ENCODE peak calls at places on chromosomes 5 and 9, in ten cellular contexts. S is prostate gland, A is endothelial cell of umbilical vein, X is body of pancreas, G is esophagus muscularis mucosa, Q is IMR-90, O is HepG2, D is tibial nerve, R is heart left ventricle, B is K562. J is an unnamed sample.
A peak's percentile ranks its signal among the peaks of the same experiment; 100 is the strongest.

GRCh38 chr5:79297661-79298060 is 61.7 kb downstream of the JMY start:
- DNase-seq in S (no peak), A (no peak), X (no peak), G (no peak), Q (peak; percentile 1), O (no peak), D (no peak), R (no peak), B (no peak), J (no peak)

GRCh38 chr9:115234094-115234493 is 116.1 kb upstream of the TNC start:
- DNase-seq in S (peak; percentile 78), A (no peak), X (no peak), G (no peak), Q (peak; percentile 91), O (no peak), D (no peak), R (no peak), B (no peak), J (no peak)

GRCh38 chr9:109817846-109818472 is 38.0 kb downstream of the PALM2AKAP2 start:
- DNase-seq in S (peak; percentile 82), A (peak; percentile 88), X (peak; percentile 76), G (no peak), Q (peak; percentile 99), O (peak; percentile 83), D (peak; percentile 35), R (peak; percentile 86), B (peak; percentile 65), J (peak; percentile 71)

GRCh38 chr9:23120630-23121029 is 674.0 kb downstream of the DMRTA1 start:
- DNase-seq in S (no peak), A (no peak), X (no peak), G (no peak), Q (no peak), O (no peak), D (no peak), R (no peak), B (no peak), J (no peak)

GRCh38 chr9:137309368-137310189 is 7.5 kb upstream of the NRARP start:
- DNase-seq in S (no peak), A (no peak), X (peak; percentile 22), G (no peak), Q (no peak), O (no peak), D (no peak), R (no peak), B (peak; percentile 13), J (peak; percentile 45)

GRCh38 chr9:93321220-93321610 is 130.3 kb upstream of the FAM120A start:
- DNase-seq in S (no peak), A (no peak), X (no peak), G (no peak), Q (no peak), O (no peak), D (no peak), R (no peak), B (no peak), J (no peak)

GRCh38 chr9:136886610-136887597 is 588 bp downstream of the TRAF2 start:
- DNase-seq in S (no peak), A (peak; percentile 33), X (peak; percentile 36), G (no peak), Q (peak; percentile 16), O (no peak), D (no peak), R (no peak), B (peak; percentile 55), J (peak; percentile 52)

GRCh38 chr9:8867148-8867547 is 1067.6 kb upstream of the DMAC1 start:
- DNase-seq in S (no peak), A (no peak), X (no peak), G (no peak), Q (no peak), O (no peak), D (no peak), R (no peak), B (no peak), J (no peak)

GRCh38 chr5:155150012-155150411 is 136.5 kb downstream of the KIF4B start:
- DNase-seq in S (no peak), A (no peak), X (no peak), G (no peak), Q (no peak), O (no peak), D (no peak), R (no peak), B (no peak), J (no peak)

GRCh38 chr9:93071464-93071863 is 13.0 kb downstream of the SUSD3 start:
- DNase-seq in S (no peak), A (peak; percentile 5), X (no peak), G (no peak), Q (peak; percentile 18), O (peak; percentile 31), D (no peak), R (no peak), B (peak; percentile 95), J (no peak)

GRCh38 chr9:106893088-106893487 is 30.1 kb downstream of the ZNF462 start:
- DNase-seq in S (no peak), A (peak; percentile 66), X (no peak), G (no peak), Q (peak; percentile 74), O (no peak), D (no peak), R (no peak), B (no peak), J (no peak)

GRCh38 chr5:55483903-55484302 is 50.9 kb downstream of the PLPP1 start:
- DNase-seq in S (no peak), A (no peak), X (no peak), G (no peak), Q (no peak), O (peak; percentile 16), D (no peak), R (no peak), B (no peak), J (no peak)
- H3K4me3 ChIP-seq in S (no peak overlapping the region), A (no peak overlapping the region), X (no peak overlapping the region), G (no peak overlapping the region), Q (no peak overlapping the region), O (no peak overlapping the region), D (no peak overlapping the region), R (no peak overlapping the region), B (no peak overlapping the region), J (no peak overlapping the region)

DNA sequence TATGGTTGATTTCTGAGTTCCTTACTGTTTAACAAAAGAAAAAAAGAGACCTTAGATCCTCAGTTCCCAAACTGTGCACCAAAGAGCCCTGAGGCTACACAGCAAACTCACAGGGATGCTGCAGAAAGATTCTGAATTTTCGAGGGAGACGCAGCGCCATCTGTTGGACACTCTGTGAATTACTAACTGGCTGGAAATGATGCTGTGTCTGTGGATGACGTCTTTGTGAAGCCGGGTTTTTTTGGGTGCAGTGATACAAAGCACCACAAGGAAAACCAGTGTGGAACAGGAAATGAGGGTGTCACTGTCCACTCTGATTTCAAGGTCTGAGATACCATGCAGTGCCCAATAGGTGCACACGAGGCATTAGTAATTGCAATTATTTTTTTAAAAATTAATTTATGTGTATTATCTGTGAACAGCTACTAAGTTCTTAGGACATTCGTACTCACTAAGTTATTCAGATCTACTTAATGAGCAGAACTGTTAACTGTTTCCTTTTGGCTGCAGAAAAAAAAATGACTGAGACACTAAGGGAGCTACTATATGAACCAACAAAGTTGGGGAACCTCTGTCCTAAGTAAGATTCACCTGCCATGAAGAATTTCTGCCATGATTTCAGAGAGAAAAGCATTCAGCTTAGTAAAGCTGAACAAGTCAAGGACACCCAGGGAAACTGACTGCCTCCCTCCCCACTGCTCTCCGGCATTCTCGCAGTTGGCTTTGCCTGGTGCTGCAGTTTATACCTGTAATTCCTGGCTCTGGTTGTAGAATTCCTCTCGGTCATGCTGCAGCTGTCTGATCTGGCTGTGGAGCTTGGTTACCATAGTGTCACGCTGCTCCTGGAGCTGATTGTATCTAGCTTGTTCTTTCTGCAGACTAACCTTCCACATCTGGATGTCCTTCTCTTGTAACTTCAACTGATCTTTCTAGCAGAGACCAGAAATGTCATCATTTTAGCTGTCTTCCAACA is 23.4 kb downstream of the SPACA9 start:
- DNase-seq in S (peak; percentile 26), A (peak; percentile 85), X (peak; percentile 46), G (no peak), Q (peak; percentile 83), O (peak; percentile 75), D (peak; percentile 52), R (peak; percentile 50), B (peak; percentile 84), J (no peak)
- H3K36me3 ChIP-seq in S (peaks cover 8% of the 10 kb centered on the region), A (peaks cover 8% of the 10 kb centered on the region), X (peaks cover 23% of the 10 kb centered on the region), G (peaks cover 59% of the 10 kb centered on the region), Q (peaks cover 59% of the 10 kb centered on the region), O (peaks cover 68% of the 10 kb centered on the region), D (peaks cover 2% of the 10 kb centered on the region), R (peaks cover 100% of the 10 kb centered on the region), B (peaks cover 44% of the 10 kb centered on the region), J (peaks cover 76% of the 10 kb centered on the region)

GRCh38 chr9:113593682-113594281 is 130.3 kb downstream of the RGS3 start:
- DNase-seq in S (peak; percentile 79), A (peak; percentile 99), X (peak; percentile 96), G (peak; percentile 96), Q (peak; percentile 98), O (peak; percentile 85), D (peak; percentile 77), R (peak; percentile 98), B (peak; percentile 64), J (peak; percentile 93)
- TF ChIP-seq POLR2A in S (peak; percentile 42), A (peak; percentile 99), X (peak; percentile 94), G (peak; percentile 47), Q (peak; percentile 99), O (no peak), D (peak; percentile 85), R (peak; percentile 96), B (no peak), J (peak; percentile 99)

GRCh38 chr5:172405708-172406107 is 48.6 kb downstream of the SH3PXD2B start:
- DNase-seq in S (no peak), A (no peak), X (no peak), G (no peak), Q (no peak), O (no peak), D (no peak), R (no peak), B (no peak), J (no peak)
- H3K4me3 ChIP-seq in S (no peak overlapping the region), A (no peak overlapping the region), X (no peak overlapping the region), G (no peak overlapping the region), Q (no peak overlapping the region), O (no peak overlapping the region), D (no peak overlapping the region), R (no peak overlapping the region), B (no peak overlapping the region), J (no peak overlapping the region)

DNA sequence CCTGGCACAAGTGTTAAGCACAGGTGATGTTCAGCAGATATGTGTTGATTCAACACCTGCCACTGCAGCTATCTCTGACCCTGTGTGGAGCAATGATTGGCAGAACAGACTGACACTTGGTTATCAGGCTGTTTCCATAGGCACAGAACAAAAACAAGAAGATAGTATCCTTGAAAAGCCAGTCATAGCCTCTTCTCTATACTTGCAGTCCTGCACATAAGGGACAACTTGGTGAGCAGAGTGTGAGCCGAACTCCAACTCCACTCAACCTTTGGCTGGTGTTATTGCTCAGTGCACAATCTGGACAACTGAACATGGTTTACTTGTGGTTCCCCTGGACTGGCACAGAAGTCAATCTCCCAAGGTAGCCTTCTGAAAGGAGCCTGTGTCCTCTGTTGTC is 99.2 kb downstream of the ADAMTS12 start:
- DNase-seq in S (no peak), A (no peak), X (no peak), G (no peak), Q (no peak), O (no peak), D (no peak), R (no peak), B (no peak), J (no peak)
- H3K36me3 ChIP-seq in S (no peaks in the 10 kb centered on the region), A (no peaks in the 10 kb centered on the region), X (no peaks in the 10 kb centered on the region), G (no peaks in the 10 kb centered on the region), Q (no peaks in the 10 kb centered on the region), O (no peaks in the 10 kb centered on the region), D (no peaks in the 10 kb centered on the region), R (no peaks in the 10 kb centered on the region), B (no peaks in the 10 kb centered on the region), J (no peaks in the 10 kb centered on the region)

GRCh38 chr9:111482656-111483418 is 1.3 kb downstream of the ECPAS start:
- DNase-seq in S (peak; percentile 74), A (peak; percentile 50), X (peak; percentile 71), G (peak; percentile 94), Q (peak; percentile 55), O (peak; percentile 57), D (peak; percentile 66), R (peak; percentile 74), B (peak; percentile 77), J (peak; percentile 85)
- TF ChIP-seq POLR2A in S (peak; percentile 53), A (no peak), X (peak; percentile 82), G (peak; percentile 82), Q (peak; percentile 13), O (peak; percentile 75), D (peak; percentile 73), R (peak; percentile 67), B (peak; percentile 84), J (peak; percentile 73)

J was measured in right lobe of liver.